ENCODE peak calls at places on chromosomes 12 and 14, in seven cellular contexts. G is uterus; V is NCI-H1092 treated with DMSO at 0.1 percent for 48 hours; Z is activated T-helper 1 cell treated with anti-CD3 and anti-CD28 coated beads, Interleukin-2, amount 50 U/mL, for 16 hours; X is HuH-7; T is GM10248; F is pancreas. E is an unnamed sample.
A peak's percentile ranks its signal among the peaks of the same experiment; 100 is the strongest.

GRCh38 chr12:1845427-1845826 is 25.1 kb downstream of the LRTM2 start:
- DNase-seq in G (peak; percentile 7), V (no peak), Z (no peak), X (no peak), T (no peak), F (no peak), E (no peak)

GRCh38 chr12:93626160-93626559 is 51.0 kb upstream of the CRADD start:
- DNase-seq in G (no peak), V (no peak), Z (no peak), X (no peak), T (no peak), F (no peak), E (no peak)

GRCh38 chr14:101458536-101459391 is 102.5 kb upstream of the DIO3 start:
- DNase-seq in G (no peak), V (no peak), Z (no peak), X (no peak), T (no peak), F (no peak), E (no peak)

GRCh38 chr12:76106631-76107030 is 22.1 kb upstream of the NAP1L1 start:
- DNase-seq in G (no peak), V (no peak), Z (no peak), X (no peak), T (no peak), F (no peak), E (no peak)

GRCh38 chr12:53770281-53770680 is 18.5 kb upstream of the CISTR start:
- DNase-seq in G (no peak), V (no peak), Z (no peak), X (no peak), T (no peak), F (no peak), E (no peak)

GRCh38 chr12:10612954-10613333 is 465 bp downstream of the MAGOHB start:
- DNase-seq in G (no peak), V (no peak), Z (no peak), X (no peak), T (no peak), F (no peak), E (no peak)

GRCh38 chr12:2555487-2556082 is 239.2 kb upstream of the FKBP4 start:
- DNase-seq in G (no peak), V (peak; percentile 30), Z (no peak), X (no peak), T (no peak), F (no peak), E (peak; percentile 44)

GRCh38 chr12:92601680-92602079 is 101.1 kb upstream of the PLEKHG7 start:
- DNase-seq in G (no peak), V (no peak), Z (no peak), X (no peak), T (no peak), F (no peak), E (no peak)

GRCh38 chr14:59055439-59056045 is 132.9 kb upstream of the DAAM1 start:
- DNase-seq in G (no peak), V (peak; percentile 46), Z (no peak), X (peak; percentile 68), T (peak; percentile 61), F (no peak), E (no peak)

GRCh38 chr14:50773632-50774541 is 57.1 kb downstream of the NIN start:
- DNase-seq in G (no peak), V (peak; percentile 39), Z (no peak), X (peak; percentile 58), T (no peak), F (peak; percentile 57), E (no peak)

GRCh38 chr12:16063728-16064127 is 152.6 kb downstream of the DERA start:
- DNase-seq in G (no peak), V (no peak), Z (no peak), X (no peak), T (no peak), F (no peak), E (no peak)

GRCh38 chr12:93032748-93033147 is 103.7 kb upstream of the EEA1 start:
- DNase-seq in G (no peak), V (no peak), Z (no peak), X (no peak), T (no peak), F (no peak), E (no peak)

GRCh38 chr12:87930033-87930432 is 99.2 kb downstream of the C12orf50 start:
- DNase-seq in G (no peak), V (no peak), Z (no peak), X (no peak), T (no peak), F (no peak), E (no peak)

GRCh38 chr14:89767861-89768268 is 186.7 kb downstream of the EFCAB11 start:
- DNase-seq in G (no peak), V (peak; percentile 13), Z (peak; percentile 25), X (no peak), T (peak; percentile 53), F (no peak), E (no peak)

GRCh38 chr12:40745386-40745785 is 53.1 kb downstream of the CNTN1 start:
- DNase-seq in G (no peak), V (no peak), Z (no peak), X (no peak), T (no peak), F (no peak), E (no peak)

GRCh38 chr12:124558298-124558697 is 9.1 kb downstream of the NCOR2 start:
- DNase-seq in G (no peak), V (no peak), Z (no peak), X (no peak), T (no peak), F (no peak), E (no peak)

GRCh38 chr12:18799561-18799960 is 61.6 kb downstream of the CAPZA3 start:
- DNase-seq in G (no peak), V (no peak), Z (no peak), X (no peak), T (no peak), F (no peak), E (no peak)

GRCh38 chr14:105335735-105336476 is 21.4 kb downstream of the PACS2 start:
- DNase-seq in G (no peak), V (no peak), Z (no peak), X (no peak), T (no peak), F (peak; percentile 76), E (no peak)

GRCh38 chr12:3088251-3088650 is 11.1 kb downstream of the TSPAN9 start:
- DNase-seq in G (no peak), V (no peak), Z (no peak), X (no peak), T (no peak), F (no peak), E (no peak)

GRCh38 chr12:109393437-109394345 is 46.0 kb downstream of the MYO1H start:
- DNase-seq in G (peak; percentile 30), V (peak; percentile 41), Z (peak; percentile 3), X (peak; percentile 65), T (peak; percentile 79), F (no peak), E (no peak)

GRCh38 chr14:90511252-90511651 is 114.4 kb downstream of the CALM1 start:
- DNase-seq in G (no peak), V (no peak), Z (no peak), X (no peak), T (no peak), F (no peak), E (peak; percentile 31)

GRCh38 chr12:56676851-56677601 is 11.1 kb downstream of the PTGES3 start:
- DNase-seq in G (no peak), V (no peak), Z (no peak), X (no peak), T (no peak), F (no peak), E (no peak)

GRCh38 chr14:96264850-96265249 is 8.8 kb downstream of the BDKRB1 start:
- DNase-seq in G (no peak), V (no peak), Z (no peak), X (no peak), T (no peak), F (no peak), E (no peak)

GRCh38 chr12:29334911-29335310 is 46.1 kb downstream of the ERGIC2 start:
- DNase-seq in G (no peak), V (no peak), Z (no peak), X (no peak), T (no peak), F (no peak), E (no peak)

GRCh38 chr12:103930787-103931536 is 752 bp downstream of the HSP90B1 start:
- DNase-seq in G (peak; percentile 66), V (no peak), Z (no peak), X (no peak), T (peak; percentile 37), F (peak; percentile 45), E (no peak)

GRCh38 chr12:7292300-7292699 is 11.6 kb upstream of the ACSM4 start:
- DNase-seq in G (no peak), V (no peak), Z (no peak), X (no peak), T (no peak), F (no peak), E (no peak)

GRCh38 chr14:34085695-34086094 is 134.8 kb upstream of the EGLN3 start:
- DNase-seq in G (no peak), V (no peak), Z (no peak), X (no peak), T (no peak), F (no peak), E (no peak)

GRCh38 chr12:20105938-20106337 is 262.4 kb upstream of the PDE3A start:
- DNase-seq in G (no peak), V (no peak), Z (no peak), X (no peak), T (no peak), F (no peak), E (no peak)

GRCh38 chr14:75979641-75980422 is 2.0 kb downstream of the TGFB3 start:
- DNase-seq in G (peak; percentile 58), V (no peak), Z (no peak), X (no peak), T (no peak), F (peak; percentile 30), E (no peak)

GRCh38 chr12:111394480-111394879 is 11.2 kb upstream of the SH2B3 start:
- DNase-seq in G (no peak), V (no peak), Z (no peak), X (no peak), T (no peak), F (no peak), E (no peak)

GRCh38 chr14:98138666-98139065 is 1133.3 kb downstream of the BCL11B start:
- DNase-seq in G (no peak), V (peak; percentile 42), Z (peak; percentile 48), X (peak; percentile 6), T (peak; percentile 20), F (peak; percentile 16), E (no peak)

GRCh38 chr14:92316116-92316515 is 6.8 kb upstream of the SLC24A4 start:
- DNase-seq in G (no peak), V (no peak), Z (no peak), X (no peak), T (no peak), F (no peak), E (no peak)

GRCh38 chr14:75418779-75419768 is 8.7 kb upstream of the JDP2 start:
- DNase-seq in G (no peak), V (no peak), Z (no peak), X (no peak), T (peak; percentile 82), F (peak; percentile 45), E (no peak)

GRCh38 chr14:86404425-86404824 is 874.5 kb downstream of the FLRT2 start:
- DNase-seq in G (no peak), V (no peak), Z (no peak), X (peak; percentile 16), T (no peak), F (no peak), E (no peak)

GRCh38 chr12:46266382-46266791 is 2.5 kb downstream of the SLC38A1 start:
- DNase-seq in G (no peak), V (peak; percentile 68), Z (peak; percentile 13), X (no peak), T (no peak), F (no peak), E (no peak)

GRCh38 chr12:117972341-117972740 is 3.6 kb upstream of the KSR2 start:
- DNase-seq in G (no peak), V (no peak), Z (no peak), X (no peak), T (no peak), F (no peak), E (no peak)

GRCh38 chr14:55913324-55914035 is 204.7 kb upstream of the PELI2 start:
- DNase-seq in G (no peak), V (no peak), Z (no peak), X (no peak), T (no peak), F (no peak), E (no peak)